ENCODE peak calls at places on chromosomes 5 and 9, in ten cellular contexts. W is heart left ventricle; T is T47D; F is neural crest cell; L is caudate nucleus; B is stimulated activated CD8-positive, alpha-beta memory T cell treated with anti-CD3 and anti-CD28 coated beads, Interleukin-4, amount 100 ng/mL, for 24 hours; I is stimulated activated CD4-positive, alpha-beta T cell treated with anti-CD3 and anti-CD28 coated beads, TNF-alpha, amount 100 ng/mL, for 48 hours; H is activated CD8-positive, alpha-beta memory T cell treated with anti-CD3 and anti-CD28 coated beads, Interleukin-2, amount 10 ng/mL, durations not matched to agents 7 days and 5 days; C is activated T-helper 1 cell treated with anti-CD3 and anti-CD28 coated beads, Interleukin-12 subunit alpha, Interleukin-12 subunit beta, Interleukin-2, Interleukin-4 antibody, amounts not matched to agents 30 ng/mL and 10 ng/mL and 1 ng/mL, durations not matched to agents 14 hours and 24 hours and 36 hours; K is H54. P is an unnamed sample.

GRCh38 chr5:68661237-68661636 is 432.6 kb upstream of the SLC30A5 start:
- DNase-seq in K (no peak), T (no peak), W (no peak), F (no peak), I (no peak), B (no peak), H (no peak), L (no peak), C (no peak), P (peak)

GRCh38 chr5:133292300-133292699 is 240.5 kb downstream of the HSPA4 start:
- DNase-seq in C (no peak), F (no peak), L (no peak), W (no peak), H (no peak), B (no peak), I (no peak), T (no peak), K (peak), P (no peak)

GRCh38 chr5:17118631-17119030 is 98.8 kb upstream of the BASP1 start:
- DNase-seq in L (no peak), H (no peak), K (peak), T (no peak), F (no peak), C (no peak), I (no peak), B (no peak), W (peak), P (peak)

GRCh38 chr5:178474562-178475184 is 115.5 kb downstream of the COL23A1 start:
- DNase-seq in K (no peak), F (no peak), C (no peak), I (no peak), H (no peak), W (no peak), B (no peak), L (no peak), T (no peak), P (no peak)

GRCh38 chr5:113985505-113985904 is 376.4 kb upstream of the KCNN2 start:
- DNase-seq in B (no peak), H (no peak), C (no peak), W (no peak), L (no peak), T (no peak), F (no peak), K (no peak), I (no peak), P (no peak)

GRCh38 chr5:164302533-164303235 is 797.3 kb downstream of the MAT2B start:
- DNase-seq in B (no peak), T (no peak), C (no peak), L (no peak), K (no peak), W (no peak), F (no peak), I (no peak), H (no peak), P (no peak)

GRCh38 chr5:54844905-54845566 is 140.4 kb downstream of the ESM1 start:
- DNase-seq in C (no peak), K (no peak), W (no peak), F (no peak), B (no peak), T (no peak), L (no peak), H (no peak), I (no peak), P (no peak)

GRCh38 chr5:3980146-3980545 is 384.5 kb downstream of the IRX1 start:
- DNase-seq in C (no peak), F (no peak), K (no peak), W (no peak), H (no peak), T (no peak), B (no peak), L (no peak), I (no peak), P (no peak)

GRCh38 chr5:138632900-138633489 is 57.8 kb upstream of the HSPA9 start:
- DNase-seq in F (peak), H (no peak), K (peak), L (no peak), I (no peak), B (no peak), C (no peak), W (peak), T (no peak), P (peak)

GRCh38 chr9:124928116-124928515 is 12.8 kb downstream of the GOLGA1 start:
- DNase-seq in B (no peak), I (no peak), W (no peak), T (no peak), F (no peak), L (no peak), C (no peak), H (no peak), K (no peak), P (no peak)

GRCh38 chr5:3251784-3252183 is 343.8 kb upstream of the IRX1 start:
- DNase-seq in W (no peak), L (no peak), F (no peak), C (no peak), B (no peak), T (no peak), H (no peak), I (no peak), K (no peak), P (no peak)

GRCh38 chr9:126454250-126454649 is 127.6 kb downstream of the MVB12B start:
- DNase-seq in H (no peak), B (no peak), K (no peak), W (no peak), L (no peak), T (no peak), F (no peak), C (no peak), I (no peak), P (no peak)

GRCh38 chr5:43309657-43310056 is 3.6 kb downstream of the HMGCS1 start:
- DNase-seq in H (no peak), W (no peak), F (no peak), I (no peak), L (no peak), C (no peak), K (no peak), B (no peak), T (no peak), P (no peak)

GRCh38 chr5:177980776-177981175 is 15.3 kb downstream of the PROP1 start:
- DNase-seq in K (no peak), C (no peak), W (no peak), I (no peak), F (no peak), L (no peak), H (no peak), T (no peak), B (no peak), P (no peak)

GRCh38 chr5:65776707-65777141 is 54.7 kb downstream of the NLN start:
- DNase-seq in H (no peak), I (no peak), W (no peak), F (no peak), K (no peak), T (no peak), C (no peak), L (no peak), B (no peak), P (no peak)

GRCh38 chr5:161064800-161065199 is 212.8 kb upstream of the ATP10B start:
- DNase-seq in W (no peak), H (no peak), B (no peak), I (no peak), F (no peak), T (no peak), C (no peak), L (no peak), K (no peak), P (no peak)

GRCh38 chr5:93130623-93131022 is 450.4 kb downstream of the NR2F1-AS1 start:
- DNase-seq in I (no peak), F (no peak), H (no peak), B (no peak), L (no peak), K (no peak), T (no peak), C (no peak), W (no peak), P (no peak)

GRCh38 chr5:11655681-11656080 is 248.6 kb downstream of the CTNND2 start:
- DNase-seq in I (no peak), K (no peak), C (no peak), B (no peak), L (no peak), T (no peak), W (no peak), H (no peak), F (no peak), P (no peak)

GRCh38 chr5:168874713-168875380 is 295.7 kb upstream of the PANK3 start:
- DNase-seq in T (no peak), C (no peak), K (peak), L (no peak), I (no peak), W (no peak), B (no peak), F (peak), H (no peak), P (no peak)

GRCh38 chr9:130780865-130781504 is 54.1 kb upstream of the ABL1 start:
- DNase-seq in W (peak), L (no peak), T (no peak), B (no peak), I (no peak), C (no peak), H (no peak), F (no peak), K (no peak), P (peak)